ENCODE peak calls at places on chromosome 1, in eight cellular contexts. One of them, this sample, is unnamed.

GRCh38 chr1:71156633-71157032 is 75.8 kb upstream of the ZRANB2 start:
- DNase-seq in GM13977: no peak
- DNase-seq in HL-60: no peak
- DNase-seq in GM23338: no peak
- DNase-seq in H9: no peak
- DNase-seq in fibroblast of mammary gland: no peak
- DNase-seq in Calu3: no peak
- DNase-seq in left ventricle myocardium inferior: no peak
- DNase-seq in this sample: no peak

GRCh38 chr1:168179411-168180147 is 817 bp downstream of the TIPRL start:
- DNase-seq in GM13977: peak
- DNase-seq in HL-60: no peak
- DNase-seq in GM23338: peak
- DNase-seq in H9: no peak
- DNase-seq in fibroblast of mammary gland: peak
- DNase-seq in Calu3: peak
- DNase-seq in left ventricle myocardium inferior: no peak
- DNase-seq in this sample: peak

GRCh38 chr1:21174638-21175323 is 1.9 kb downstream of the EIF4G3 start:
- DNase-seq in GM13977: no peak
- DNase-seq in HL-60: no peak
- DNase-seq in GM23338: no peak
- DNase-seq in H9: no peak
- DNase-seq in fibroblast of mammary gland: peak
- DNase-seq in Calu3: no peak
- DNase-seq in left ventricle myocardium inferior: no peak
- DNase-seq in this sample: peak

GRCh38 chr1:156896490-156897033 is 3.0 kb downstream of the PEAR1 start:
- DNase-seq in GM13977: no peak
- DNase-seq in HL-60: no peak
- DNase-seq in GM23338: peak
- DNase-seq in H9: peak
- DNase-seq in fibroblast of mammary gland: peak
- DNase-seq in Calu3: peak
- DNase-seq in left ventricle myocardium inferior: no peak
- DNase-seq in this sample: peak

GRCh38 chr1:72365693-72366092 is 83.4 kb upstream of the NEGR1 start:
- DNase-seq in GM13977: no peak
- DNase-seq in HL-60: no peak
- DNase-seq in GM23338: no peak
- DNase-seq in H9: no peak
- DNase-seq in fibroblast of mammary gland: no peak
- DNase-seq in Calu3: no peak
- DNase-seq in left ventricle myocardium inferior: no peak
- DNase-seq in this sample: no peak

GRCh38 chr1:67515324-67516080 is 85.3 kb upstream of the SERBP1 start:
- DNase-seq in GM13977: no peak
- DNase-seq in HL-60: no peak
- DNase-seq in GM23338: peak
- DNase-seq in H9: peak
- DNase-seq in fibroblast of mammary gland: no peak
- DNase-seq in Calu3: no peak
- DNase-seq in left ventricle myocardium inferior: no peak
- DNase-seq in this sample: no peak

GRCh38 chr1:182185822-182186756 is 124.6 kb upstream of the ZNF648 start:
- DNase-seq in GM13977: no peak
- DNase-seq in HL-60: no peak
- DNase-seq in GM23338: peak
- DNase-seq in H9: no peak
- DNase-seq in fibroblast of mammary gland: peak
- DNase-seq in Calu3: peak
- DNase-seq in left ventricle myocardium inferior: no peak
- DNase-seq in this sample: peak

GRCh38 chr1:6256640-6257039 is 4.3 kb downstream of the GPR153 start:
- DNase-seq in GM13977: no peak
- DNase-seq in HL-60: no peak
- DNase-seq in GM23338: no peak
- DNase-seq in H9: no peak
- DNase-seq in fibroblast of mammary gland: no peak
- DNase-seq in Calu3: no peak
- DNase-seq in left ventricle myocardium inferior: no peak
- DNase-seq in this sample: no peak

GRCh38 chr1:234771642-234772344 is 161.8 kb upstream of the IRF2BP2 start:
- DNase-seq in GM13977: peak
- DNase-seq in HL-60: peak
- DNase-seq in GM23338: no peak
- DNase-seq in H9: no peak
- DNase-seq in fibroblast of mammary gland: no peak
- DNase-seq in Calu3: no peak
- DNase-seq in left ventricle myocardium inferior: no peak
- DNase-seq in this sample: no peak

GRCh38 chr1:226195144-226195543 is 8.6 kb upstream of the ACBD3 start:
- DNase-seq in GM13977: no peak
- DNase-seq in HL-60: no peak
- DNase-seq in GM23338: no peak
- DNase-seq in H9: no peak
- DNase-seq in fibroblast of mammary gland: no peak
- DNase-seq in Calu3: no peak
- DNase-seq in left ventricle myocardium inferior: no peak
- DNase-seq in this sample: peak

GRCh38 chr1:26038477-26038876 is 7.4 kb downstream of the SLC30A2 start:
- DNase-seq in GM13977: no peak
- DNase-seq in HL-60: no peak
- DNase-seq in GM23338: no peak
- DNase-seq in H9: no peak
- DNase-seq in fibroblast of mammary gland: no peak
- DNase-seq in Calu3: no peak
- DNase-seq in left ventricle myocardium inferior: no peak
- DNase-seq in this sample: no peak

GRCh38 chr1:31572323-31573104 is 3.8 kb upstream of the TINAGL1 start:
- DNase-seq in GM13977: no peak
- DNase-seq in HL-60: no peak
- DNase-seq in GM23338: no peak
- DNase-seq in H9: no peak
- DNase-seq in fibroblast of mammary gland: peak
- DNase-seq in Calu3: no peak
- DNase-seq in left ventricle myocardium inferior: no peak
- DNase-seq in this sample: peak

GRCh38 chr1:179883739-179884138 is 1.7 kb downstream of the TOR1AIP1 start:
- DNase-seq in GM13977: peak
- DNase-seq in HL-60: no peak
- DNase-seq in GM23338: peak
- DNase-seq in H9: peak
- DNase-seq in fibroblast of mammary gland: peak
- DNase-seq in Calu3: peak
- DNase-seq in left ventricle myocardium inferior: no peak
- DNase-seq in this sample: peak

GRCh38 chr1:94384485-94385353 is 33.5 kb upstream of the ABCD3 start:
- DNase-seq in GM13977: no peak
- DNase-seq in HL-60: no peak
- DNase-seq in GM23338: no peak
- DNase-seq in H9: no peak
- DNase-seq in fibroblast of mammary gland: no peak
- DNase-seq in Calu3: peak
- DNase-seq in left ventricle myocardium inferior: no peak
- DNase-seq in this sample: no peak

GRCh38 chr1:202085682-202086373 is 36.9 kb upstream of the GPR37L1 start:
- DNase-seq in GM13977: no peak
- DNase-seq in HL-60: no peak
- DNase-seq in GM23338: peak
- DNase-seq in H9: peak
- DNase-seq in fibroblast of mammary gland: peak
- DNase-seq in Calu3: peak
- DNase-seq in left ventricle myocardium inferior: no peak
- DNase-seq in this sample: no peak

GRCh38 chr1:178052650-178053461 is 41.0 kb upstream of the RASAL2 start:
- DNase-seq in GM13977: no peak
- DNase-seq in HL-60: no peak
- DNase-seq in GM23338: peak
- DNase-seq in H9: peak
- DNase-seq in fibroblast of mammary gland: peak
- DNase-seq in Calu3: no peak
- DNase-seq in left ventricle myocardium inferior: no peak
- DNase-seq in this sample: peak

GRCh38 chr1:178057863-178058576 is 35.9 kb upstream of the RASAL2 start:
- DNase-seq in GM13977: no peak
- DNase-seq in HL-60: no peak
- DNase-seq in GM23338: peak
- DNase-seq in H9: peak
- DNase-seq in fibroblast of mammary gland: peak
- DNase-seq in Calu3: no peak
- DNase-seq in left ventricle myocardium inferior: peak
- DNase-seq in this sample: no peak

GRCh38 chr1:178057131-178057765 is 36.7 kb upstream of the RASAL2 start:
- DNase-seq in GM13977: no peak
- DNase-seq in HL-60: no peak
- DNase-seq in GM23338: peak
- DNase-seq in H9: no peak
- DNase-seq in fibroblast of mammary gland: peak
- DNase-seq in Calu3: no peak
- DNase-seq in left ventricle myocardium inferior: peak
- DNase-seq in this sample: no peak

GRCh38 chr1:178055779-178056471 is 38.0 kb upstream of the RASAL2 start:
- DNase-seq in GM13977: peak
- DNase-seq in HL-60: no peak
- DNase-seq in GM23338: no peak
- DNase-seq in H9: no peak
- DNase-seq in fibroblast of mammary gland: peak
- DNase-seq in Calu3: peak
- DNase-seq in left ventricle myocardium inferior: no peak
- DNase-seq in this sample: peak

DNA sequence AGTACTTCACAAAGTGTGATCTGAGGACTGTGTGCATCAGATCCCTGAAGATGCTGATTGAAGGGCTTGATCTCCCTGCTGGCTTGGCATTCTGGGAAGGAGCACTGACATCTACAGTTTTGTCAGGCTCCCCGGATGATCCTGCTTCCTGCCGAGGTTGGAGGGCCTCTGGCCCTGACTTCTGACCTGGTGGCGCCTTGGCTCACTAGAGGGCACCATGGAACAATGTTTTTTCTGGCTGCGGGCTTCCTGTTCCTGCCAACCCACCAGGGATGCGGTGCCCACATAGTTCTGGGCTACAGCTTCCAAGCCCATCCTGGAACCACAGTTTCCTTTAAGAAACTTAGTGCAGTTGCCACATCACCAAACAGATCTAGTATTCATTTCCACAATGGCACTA is 38.8 kb upstream of the RASAL2 start:
- DNase-seq in GM13977: no peak
- DNase-seq in HL-60: peak
- DNase-seq in GM23338: peak
- DNase-seq in H9: peak
- DNase-seq in fibroblast of mammary gland: peak
- DNase-seq in Calu3: peak
- DNase-seq in left ventricle myocardium inferior: peak
- DNase-seq in this sample: peak
- TF ChIP-seq CTCF in GM13977: peak
- TF ChIP-seq CTCF in HL-60: peak
- TF ChIP-seq CTCF in GM23338: peak
- TF ChIP-seq CTCF in H9: peak
- TF ChIP-seq CTCF in fibroblast of mammary gland: peak
- TF ChIP-seq CTCF in Calu3: peak
- TF ChIP-seq CTCF in left ventricle myocardium inferior: peak
- TF ChIP-seq CTCF in this sample: peak

DNA sequence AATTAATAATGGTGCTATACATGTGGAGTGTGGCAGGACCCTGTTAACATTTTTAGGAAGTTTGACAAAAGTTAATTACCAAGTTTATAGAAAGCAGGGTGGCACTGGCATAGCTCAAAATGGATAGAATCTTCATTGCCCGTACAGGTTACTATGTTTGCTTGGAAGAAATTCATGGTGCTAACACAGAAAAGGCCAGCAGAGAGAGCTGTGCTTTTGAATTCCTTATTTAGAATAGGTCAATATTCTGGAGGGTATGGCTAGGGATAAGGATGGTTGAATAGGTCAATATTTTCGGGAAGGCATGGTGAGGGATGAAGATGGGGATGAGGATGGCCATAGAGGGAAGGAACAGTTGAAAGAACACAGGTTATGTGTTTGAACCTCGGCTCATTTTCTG is 345.1 kb downstream of the LMO4 start:
- DNase-seq in GM13977: no peak
- DNase-seq in HL-60: no peak
- DNase-seq in GM23338: peak
- DNase-seq in H9: no peak
- DNase-seq in fibroblast of mammary gland: peak
- DNase-seq in Calu3: no peak
- DNase-seq in left ventricle myocardium inferior: no peak
- DNase-seq in this sample: no peak
- TF ChIP-seq CTCF in GM13977: no peak
- TF ChIP-seq CTCF in HL-60: no peak
- TF ChIP-seq CTCF in GM23338: peak
- TF ChIP-seq CTCF in H9: peak
- TF ChIP-seq CTCF in fibroblast of mammary gland: peak
- TF ChIP-seq CTCF in Calu3: no peak
- TF ChIP-seq CTCF in left ventricle myocardium inferior: no peak
- TF ChIP-seq CTCF in this sample: no peak

GRCh38 chr1:232463226-232463625 is 166.7 kb downstream of the SIPA1L2 start:
- DNase-seq in GM13977: no peak
- DNase-seq in HL-60: no peak
- DNase-seq in GM23338: no peak
- DNase-seq in H9: no peak
- DNase-seq in fibroblast of mammary gland: no peak
- DNase-seq in Calu3: no peak
- DNase-seq in left ventricle myocardium inferior: no peak
- DNase-seq in this sample: peak

GRCh38 chr1:232464325-232464724 is 165.6 kb downstream of the SIPA1L2 start:
- DNase-seq in GM13977: no peak
- DNase-seq in HL-60: no peak
- DNase-seq in GM23338: no peak
- DNase-seq in H9: no peak
- DNase-seq in fibroblast of mammary gland: no peak
- DNase-seq in Calu3: no peak
- DNase-seq in left ventricle myocardium inferior: no peak
- DNase-seq in this sample: no peak

GRCh38 chr1:232468249-232468648 is 161.7 kb downstream of the SIPA1L2 start:
- DNase-seq in GM13977: no peak
- DNase-seq in HL-60: no peak
- DNase-seq in GM23338: peak
- DNase-seq in H9: no peak
- DNase-seq in fibroblast of mammary gland: no peak
- DNase-seq in Calu3: no peak
- DNase-seq in left ventricle myocardium inferior: no peak
- DNase-seq in this sample: no peak

GRCh38 chr1:232470711-232471110 is 159.2 kb downstream of the SIPA1L2 start:
- DNase-seq in GM13977: no peak
- DNase-seq in HL-60: no peak
- DNase-seq in GM23338: no peak
- DNase-seq in H9: no peak
- DNase-seq in fibroblast of mammary gland: no peak
- DNase-seq in Calu3: no peak
- DNase-seq in left ventricle myocardium inferior: no peak
- DNase-seq in this sample: no peak

GRCh38 chr1:232467073-232467760 is 162.7 kb downstream of the SIPA1L2 start:
- DNase-seq in GM13977: no peak
- DNase-seq in HL-60: no peak
- DNase-seq in GM23338: peak
- DNase-seq in H9: no peak
- DNase-seq in fibroblast of mammary gland: no peak
- DNase-seq in Calu3: no peak
- DNase-seq in left ventricle myocardium inferior: no peak
- DNase-seq in this sample: no peak
- TF ChIP-seq CTCF in GM13977: no peak
- TF ChIP-seq CTCF in HL-60: no peak
- TF ChIP-seq CTCF in GM23338: no peak
- TF ChIP-seq CTCF in H9: peak
- TF ChIP-seq CTCF in fibroblast of mammary gland: peak
- TF ChIP-seq CTCF in Calu3: no peak
- TF ChIP-seq CTCF in left ventricle myocardium inferior: no peak
- TF ChIP-seq CTCF in this sample: no peak

GRCh38 chr1:113874017-113874879 is 2.7 kb upstream of the PTPN22 start:
- DNase-seq in GM13977: no peak
- DNase-seq in HL-60: peak
- DNase-seq in GM23338: peak
- DNase-seq in H9: peak
- DNase-seq in fibroblast of mammary gland: peak
- DNase-seq in Calu3: peak
- DNase-seq in left ventricle myocardium inferior: no peak
- DNase-seq in this sample: peak
- TF ChIP-seq CTCF in GM13977: peak
- TF ChIP-seq CTCF in HL-60: peak
- TF ChIP-seq CTCF in GM23338: peak
- TF ChIP-seq CTCF in H9: peak
- TF ChIP-seq CTCF in fibroblast of mammary gland: peak
- TF ChIP-seq CTCF in Calu3: no peak
- TF ChIP-seq CTCF in left ventricle myocardium inferior: no peak
- TF ChIP-seq CTCF in this sample: peak